ENCODE peak calls at places on chromosomes 4 and X, in five cellular contexts. Q is Karpas-422, H is colonic mucosa, D is endothelial cell of umbilical vein, T is K562. V is an unnamed sample.

GRCh38 chr4:164383187-164384181 is 370.4 kb upstream of the SMIM31 start:
- DNase-seq in Q (no peak), H (no peak), D (no peak), T (no peak), V (no peak)

GRCh38 chr4:106034751-106035150 is 139.5 kb downstream of the NPNT start:
- DNase-seq in Q (no peak), H (no peak), D (no peak), T (no peak), V (no peak)

GRCh38 chr4:63618883-63619573 is 790.2 kb downstream of the TECRL start:
- DNase-seq in Q (no peak), H (no peak), D (no peak), T (no peak), V (no peak)

GRCh38 chrX:131901581-131901980 is 121.5 kb upstream of the STK26 start:
- DNase-seq in Q (no peak), H (no peak), D (no peak), T (no peak), V (no peak)

GRCh38 chr4:7165874-7166201 is 26.5 kb upstream of the SORCS2 start:
- DNase-seq in Q (no peak), H (no peak), D (no peak), T (no peak), V (no peak)

GRCh38 chr4:87543835-87544461 is 14.8 kb upstream of the SPARCL1 start:
- DNase-seq in Q (peak), H (no peak), D (peak), T (peak), V (peak)

GRCh38 chr4:7291372-7292135 is 99.2 kb downstream of the SORCS2 start:
- DNase-seq in Q (no peak), H (no peak), D (no peak), T (no peak), V (no peak)

GRCh38 chr4:26163425-26164362 is 157.1 kb upstream of the RBPJ start:
- DNase-seq in Q (no peak), H (no peak), D (no peak), T (no peak), V (no peak)

GRCh38 chrX:21996872-21997271 is 35.3 kb upstream of the PHEX start:
- DNase-seq in Q (no peak), H (no peak), D (peak), T (no peak), V (no peak)

GRCh38 chrX:148501121-148502066 is 977 bp downstream of the AFF2 start:
- DNase-seq in Q (peak), H (no peak), D (no peak), T (no peak), V (peak)

GRCh38 chr4:109739547-109739946 is 9.7 kb upstream of the PLA2G12A start:
- DNase-seq in Q (no peak), H (no peak), D (no peak), T (no peak), V (no peak)

GRCh38 chrX:5898463-5898862 is 330.2 kb downstream of the NLGN4X start:
- DNase-seq in Q (no peak), H (no peak), D (no peak), T (no peak), V (no peak)

GRCh38 chr4:139108567-139109128 is 68.4 kb downstream of the ELF2 start:
- DNase-seq in Q (no peak), H (no peak), D (no peak), T (no peak), V (no peak)

GRCh38 chr4:3689576-3690551 is 76.3 kb upstream of the ADRA2C start:
- DNase-seq in Q (no peak), H (no peak), D (no peak), T (no peak), V (no peak)

GRCh38 chr4:100581337-100581736 is 63.5 kb upstream of the EMCN start:
- DNase-seq in Q (no peak), H (no peak), D (no peak), T (no peak), V (peak)

GRCh38 chr4:20629180-20630115 is 70.8 kb upstream of the PACRGL start:
- DNase-seq in Q (no peak), H (peak), D (no peak), T (no peak), V (peak)

GRCh38 chrX:19987856-19988255 is 3.0 kb downstream of the BCLAF3 start:
- DNase-seq in Q (no peak), H (no peak), D (no peak), T (no peak), V (peak)

GRCh38 chrX:42085836-42086235 is 162.5 kb upstream of the CASK start:
- DNase-seq in Q (no peak), H (peak), D (no peak), T (no peak), V (no peak)

GRCh38 chr4:5887361-5888221 is 5.3 kb downstream of the CRMP1 start:
- DNase-seq in Q (peak), H (no peak), D (no peak), T (peak), V (no peak)

GRCh38 chr4:37803348-37803973 is 23.0 kb upstream of the PGM2 start:
- DNase-seq in Q (peak), H (no peak), D (peak), T (no peak), V (peak)

GRCh38 chr4:187606581-187606980 is 389.0 kb upstream of the ZFP42 start:
- DNase-seq in Q (peak), H (peak), D (peak), T (peak), V (peak)

GRCh38 chr4:26214994-26215393 is 105.8 kb upstream of the RBPJ start:
- DNase-seq in Q (no peak), H (no peak), D (no peak), T (no peak), V (no peak)

GRCh38 chr4:40990899-40991265 is 223.5 kb downstream of the APBB2 start:
- DNase-seq in Q (no peak), H (no peak), D (no peak), T (no peak), V (no peak)

GRCh38 chr4:40987151-40987550 is 227.2 kb downstream of the APBB2 start:
- DNase-seq in Q (no peak), H (no peak), D (no peak), T (no peak), V (no peak)

GRCh38 chr4:40992472-40993298 is 221.7 kb downstream of the APBB2 start:
- DNase-seq in Q (no peak), H (no peak), D (peak), T (no peak), V (no peak)

GRCh38 chr4:40991908-40992307 is 222.4 kb downstream of the APBB2 start:
- DNase-seq in Q (no peak), H (no peak), D (no peak), T (no peak), V (peak)

GRCh38 chr4:40990202-40990898 is 224.0 kb downstream of the APBB2 start:
- DNase-seq in Q (no peak), H (no peak), D (peak), T (no peak), V (no peak)
- H3K9ac ChIP-seq in Q (no peak), H (no peak), D (peak), T (no peak), V (no peak)

DNA sequence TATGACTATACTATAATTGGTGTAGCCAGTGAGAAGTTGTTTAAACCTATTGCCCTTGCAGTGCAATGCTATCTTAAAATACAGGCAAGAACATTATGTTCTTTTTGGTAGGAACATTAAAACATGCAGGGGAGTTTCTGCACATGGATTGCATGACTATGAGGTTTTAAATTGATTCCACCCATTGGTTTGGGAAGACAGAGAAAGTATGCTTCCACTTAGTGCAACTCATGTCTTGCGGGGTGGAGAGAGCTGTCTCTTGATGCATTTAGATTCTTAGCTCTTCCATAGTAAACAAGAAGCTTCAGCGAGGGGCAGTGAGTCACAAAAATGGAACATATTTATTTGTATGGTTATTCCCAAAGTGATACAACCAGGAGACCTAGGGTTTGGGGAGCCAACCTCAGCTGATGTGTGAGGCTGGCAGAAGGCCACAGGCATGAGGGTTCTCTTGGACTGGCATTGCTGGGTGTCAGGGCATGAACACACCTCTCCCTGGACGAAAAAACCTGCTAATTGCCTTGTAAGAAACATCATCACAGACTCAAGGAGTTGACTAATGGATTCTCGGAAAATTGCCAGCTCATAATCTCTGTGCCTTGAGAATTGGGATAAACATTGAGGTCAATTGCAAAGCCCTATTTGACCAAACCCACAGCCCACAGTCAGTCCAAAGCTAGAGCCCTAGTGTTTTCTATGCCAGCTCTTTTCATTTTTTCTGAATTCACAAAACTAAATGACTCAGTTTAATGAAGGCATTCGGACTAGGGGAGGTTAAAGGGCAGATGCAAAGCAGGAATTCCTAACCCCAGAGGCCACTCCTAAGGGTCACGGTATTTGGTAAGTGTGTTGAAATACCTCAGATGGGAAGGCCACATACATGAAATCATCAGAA is 39.3 kb upstream of the RASL11B start:
- DNase-seq in Q (no peak), H (no peak), D (no peak), T (no peak), V (no peak)
- H3K9ac ChIP-seq in Q (no peak), H (no peak), D (no peak), T (no peak), V (no peak)

GRCh38 chr4:151917145-151917775 is 156.5 kb upstream of the GATB start:
- DNase-seq in Q (no peak), H (no peak), D (no peak), T (no peak), V (no peak)

GRCh38 chr4:151908734-151909497 is 148.1 kb upstream of the GATB start:
- DNase-seq in Q (no peak), H (no peak), D (no peak), T (no peak), V (no peak)

GRCh38 chr4:151911970-151912369 is 151.2 kb upstream of the GATB start:
- DNase-seq in Q (no peak), H (no peak), D (no peak), T (no peak), V (no peak)

GRCh38 chr4:151912626-151913025 is 151.8 kb upstream of the GATB start:
- DNase-seq in Q (no peak), H (no peak), D (no peak), T (no peak), V (no peak)
- H3K9ac ChIP-seq in Q (no peak), H (no peak), D (no peak), T (no peak), V (no peak)

DNA sequence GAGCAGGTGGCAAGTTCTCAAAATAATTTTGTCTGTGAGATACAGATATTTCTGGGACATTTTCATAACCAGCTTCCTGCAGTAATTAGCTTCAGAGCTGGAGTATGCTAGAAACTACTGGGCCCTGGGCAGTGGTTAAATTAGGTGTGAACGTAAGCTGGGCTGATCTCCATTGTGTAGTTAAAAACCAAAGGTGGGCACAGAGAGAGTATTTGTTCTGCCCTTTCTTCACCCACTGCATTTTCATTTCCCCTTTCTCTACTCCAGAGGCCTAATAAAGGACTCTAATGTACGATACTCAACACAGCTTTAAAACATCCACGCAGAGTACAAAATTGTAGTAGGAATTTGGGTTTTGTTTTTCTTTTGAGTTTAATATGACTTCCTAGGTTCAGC is 252.7 kb downstream of the SPRY1 start:
- DNase-seq in Q (no peak), H (no peak), D (no peak), T (no peak), V (no peak)
- H3K9ac ChIP-seq in Q (no peak), H (no peak), D (no peak), T (no peak), V (no peak)

GRCh38 chr4:8387194-8387593 is 53.3 kb downstream of the ACOX3 start:
- DNase-seq in Q (no peak), H (no peak), D (no peak), T (no peak), V (no peak)
- H3K9ac ChIP-seq in Q (no peak), H (no peak), D (no peak), T (no peak), V (no peak)

GRCh38 chr4:82713856-82714255 is 84.7 kb downstream of the SCD5 start:
- DNase-seq in Q (no peak), H (no peak), D (no peak), T (no peak), V (no peak)

GRCh38 chr4:82710202-82710929 is 88.2 kb downstream of the SCD5 start:
- DNase-seq in Q (peak), H (no peak), D (peak), T (no peak), V (no peak)

GRCh38 chr4:82711158-82711785 is 87.3 kb downstream of the SCD5 start:
- DNase-seq in Q (no peak), H (no peak), D (no peak), T (no peak), V (no peak)

GRCh38 chr4:82718067-82718935 is 80.3 kb downstream of the SCD5 start:
- DNase-seq in Q (no peak), H (no peak), D (no peak), T (no peak), V (no peak)

DNA sequence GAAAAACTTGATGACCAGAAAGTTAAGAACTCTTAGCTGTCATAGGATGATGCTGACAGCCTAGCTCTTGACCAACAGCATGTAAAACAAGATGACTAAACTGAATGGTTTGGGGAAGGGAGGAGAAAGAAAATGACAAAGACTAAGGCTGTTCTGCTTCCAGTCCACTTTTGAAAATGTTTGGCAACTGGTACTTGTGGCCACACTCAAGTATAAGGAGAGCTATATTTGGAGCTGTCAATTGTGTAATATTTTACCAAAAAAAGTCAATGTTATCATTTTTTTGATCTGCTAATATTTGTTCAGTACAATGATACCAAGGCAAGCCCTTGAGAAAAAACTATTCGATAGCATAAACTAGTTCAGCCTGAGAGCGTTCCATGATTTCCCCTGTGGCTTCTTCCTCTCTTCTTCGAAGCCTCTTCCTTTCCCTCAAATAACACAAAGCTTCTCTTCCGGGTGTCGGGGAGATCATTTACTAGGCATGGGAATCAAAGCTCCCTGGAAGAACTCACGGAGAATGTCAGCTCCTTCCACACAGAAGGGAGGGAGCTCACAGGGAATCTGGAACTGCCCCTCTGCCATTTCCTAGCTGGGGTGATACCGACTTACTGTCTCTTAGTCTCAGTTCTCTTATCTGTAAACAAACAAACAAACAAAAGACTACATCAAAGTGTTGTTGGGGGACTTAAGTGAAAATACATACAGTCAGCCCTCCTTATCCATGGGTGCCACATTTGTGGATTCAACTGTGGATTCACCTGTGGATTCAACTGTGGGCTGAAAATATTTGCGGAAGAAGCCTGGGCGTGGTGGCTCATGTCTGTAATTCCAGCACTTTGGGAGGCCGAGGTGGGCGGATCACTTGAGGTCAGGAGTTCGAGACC is 82.6 kb downstream of the SCD5 start:
- DNase-seq in Q (no peak), H (no peak), D (no peak), T (no peak), V (no peak)
- H3K9ac ChIP-seq in Q (no peak), H (no peak), D (no peak), T (no peak), V (no peak)

V was measured in MM.1S.